ENCODE peak calls at places on chromosomes 2 and 18, in five cellular contexts. H, J, W, T and U are unnamed samples.

GRCh38 chr2:160963957-160964356 is 196.3 kb upstream of the TANK start:
- DNase-seq in W (no peak), T (no peak), H (no peak), J (no peak), U (no peak)

GRCh38 chr18:11502368-11502767 is 107.0 kb upstream of the SLC35G4 start:
- DNase-seq in H (peak; percentile 51), T (no peak), J (no peak), W (peak; percentile 57), U (no peak)

GRCh38 chr2:157386747-157387146 is 57.1 kb downstream of the CYTIP start:
- DNase-seq in W (no peak), J (no peak), H (no peak), T (no peak), U (no peak)

GRCh38 chr2:96926236-96926635 is 56.4 kb upstream of the SEMA4C start:
- DNase-seq in T (no peak), J (no peak), W (no peak), H (no peak), U (no peak)

GRCh38 chr2:46351388-46352141 is 54.4 kb downstream of the EPAS1 start:
- DNase-seq in H (no peak), W (no peak), T (no peak), J (no peak), U (no peak)

GRCh38 chr2:133837441-133838090 is 269.3 kb upstream of the NCKAP5 start:
- DNase-seq in W (peak; percentile 53), H (no peak), J (no peak), T (peak; percentile 36), U (peak; percentile 30)

GRCh38 chr18:9792565-9793226 is 84.6 kb downstream of the RAB31 start:
- DNase-seq in J (no peak), T (no peak), H (no peak), W (no peak), U (peak; percentile 33)

GRCh38 chr2:84424152-84424551 is 34.9 kb downstream of the SUCLG1 start:
- DNase-seq in J (no peak), T (no peak), W (peak; percentile 4), H (no peak), U (peak; percentile 42)

GRCh38 chr2:2668681-2669265 is 337.7 kb upstream of the MYT1L start:
- DNase-seq in T (no peak), H (no peak), W (no peak), J (no peak), U (no peak)

GRCh38 chr2:184679219-184680018 is 81.1 kb downstream of the ZNF804A start:
- DNase-seq in H (no peak), J (no peak), W (no peak), T (no peak), U (no peak)

GRCh38 chr2:97733341-97734035 is 20.1 kb downstream of the ZAP70 start:
- DNase-seq in T (no peak), J (no peak), W (no peak), H (no peak), U (no peak)

GRCh38 chr2:113164234-113164929 is 9.4 kb upstream of the PSD4 start:
- DNase-seq in T (no peak), H (no peak), W (no peak), J (peak; percentile 52), U (no peak)

GRCh38 chr18:46343456-46343855 is 239.3 kb downstream of the HAUS1 start:
- DNase-seq in W (no peak), J (no peak), H (no peak), T (no peak), U (no peak)

GRCh38 chr18:58231930-58232329 is 187.9 kb downstream of the NEDD4L start:
- DNase-seq in J (no peak), T (no peak), H (no peak), W (no peak), U (peak; percentile 21)

GRCh38 chr2:80328033-80328635 is 23.6 kb upstream of the LRRTM1 start:
- DNase-seq in H (no peak), T (no peak), W (no peak), J (no peak), U (no peak)

GRCh38 chr2:219245899-219246230 is 586 bp downstream of the STK16 start:
- DNase-seq in T (no peak), J (no peak), W (no peak), H (no peak), U (no peak)